ENCODE peak calls at places on chromosomes 12 and 14, in four cellular contexts. W, C, X and F are unnamed samples.

GRCh38 chr14:77203611-77204456 is 22.2 kb downstream of the TMEM63C start:
- DNase-seq in W (no peak), X (no peak), C (no peak), F (no peak)

GRCh38 chr14:35374273-35374681 is 30.3 kb downstream of the NFKBIA start:
- DNase-seq in X (no peak), W (no peak), C (peak), F (peak)

GRCh38 chr12:116066381-116067230 is 210.9 kb downstream of the MED13L start:
- DNase-seq in C (peak), W (peak), X (peak), F (no peak)

GRCh38 chr14:99601301-99601945 is 2.6 kb downstream of the CCDC85C start:
- DNase-seq in X (no peak), C (peak), W (no peak), F (no peak)

GRCh38 chr14:98593361-98593761 is 678.6 kb downstream of the BCL11B start:
- DNase-seq in C (no peak), X (no peak), W (no peak), F (no peak)

GRCh38 chr12:10069099-10069498 is 29.7 kb downstream of the CLEC1A start:
- DNase-seq in W (no peak), C (no peak), X (no peak), F (no peak)

GRCh38 chr14:102485693-102486512 is 23.7 kb downstream of the ANKRD9 start:
- DNase-seq in C (no peak), W (no peak), X (no peak), F (peak)

GRCh38 chr12:44921736-44922135 is 45.6 kb upstream of the NELL2 start:
- DNase-seq in X (no peak), C (no peak), W (no peak), F (no peak)

GRCh38 chr14:69101331-69101826 is 51.5 kb downstream of the DCAF5 start:
- DNase-seq in X (no peak), W (no peak), C (peak), F (no peak)

GRCh38 chr12:27807063-27807703 is 27.1 kb upstream of the MANSC4 start:
- DNase-seq in X (no peak), W (no peak), C (no peak), F (no peak)

GRCh38 chr12:129152291-129153075 is 299.2 kb downstream of the GLT1D1 start:
- DNase-seq in C (no peak), X (no peak), W (no peak), F (no peak)

GRCh38 chr14:50846171-50846880 is 15.4 kb upstream of the NIN start:
- DNase-seq in X (no peak), W (no peak), C (peak), F (no peak)

GRCh38 chr14:55588259-55588699 is 8.3 kb downstream of the KTN1 start:
- DNase-seq in X (no peak), W (no peak), C (peak), F (no peak)

GRCh38 chr14:95660550-95661515 is 25.4 kb upstream of the TCL1B start:
- DNase-seq in X (no peak), W (no peak), C (no peak), F (no peak)

GRCh38 chr14:24068711-24069410 is 2.5 kb upstream of the CPNE6 start:
- DNase-seq in C (no peak), W (no peak), X (no peak), F (no peak)

GRCh38 chr14:74459289-74459946 is 33.4 kb upstream of the SYNDIG1L start:
- DNase-seq in W (peak), C (peak), X (peak), F (no peak)

GRCh38 chr14:61174395-61175386 is 106.4 kb downstream of the TMEM30B start:
- DNase-seq in W (no peak), C (peak), X (no peak), F (no peak)

GRCh38 chr12:20018406-20018805 is 349.9 kb upstream of the PDE3A start:
- DNase-seq in W (no peak), C (no peak), X (no peak), F (no peak)

GRCh38 chr12:38892090-38892786 is 13.2 kb downstream of the CPNE8 start:
- DNase-seq in C (no peak), X (no peak), W (no peak), F (no peak)

GRCh38 chr14:30655658-30656057 is 33.5 kb downstream of the SCFD1 start:
- DNase-seq in C (no peak), W (no peak), X (no peak), F (no peak)

GRCh38 chr12:60184096-60184495 is 588.3 kb downstream of the SLC16A7 start:
- DNase-seq in C (peak), X (no peak), W (no peak), F (no peak)

GRCh38 chr12:56634837-56635538 is 4.9 kb upstream of the BAZ2A start:
- DNase-seq in W (peak), C (peak), X (peak), F (peak)

GRCh38 chr12:110079477-110080400 is 31.4 kb upstream of the C12orf76 start:
- DNase-seq in C (no peak), X (peak), W (no peak), F (peak)

GRCh38 chr14:101823081-101823480 is 61.6 kb downstream of the PPP2R5C start:
- DNase-seq in X (no peak), W (no peak), C (no peak), F (no peak)

GRCh38 chr12:56029666-56030293 is 8.9 kb downstream of the IKZF4 start:
- DNase-seq in C (peak), X (no peak), W (peak), F (no peak)

GRCh38 chr14:93970589-93970966 is 5.8 kb downstream of the ASB2 start:
- DNase-seq in W (no peak), X (no peak), C (peak), F (no peak)

GRCh38 chr12:97637770-97638169 is 175.2 kb downstream of the RMST start:
- DNase-seq in C (no peak), W (no peak), X (no peak), F (no peak)

GRCh38 chr14:105473677-105474477 is 744 bp upstream of the CRIP2 start:
- DNase-seq in W (peak), C (peak), X (peak), F (peak)

GRCh38 chr12:110109037-110109836 is 14.9 kb upstream of the IFT81 start:
- DNase-seq in W (peak), C (peak), X (peak), F (peak)

GRCh38 chr14:104559043-104559768 is 20.4 kb upstream of the C14orf180 start:
- DNase-seq in C (no peak), X (peak), W (no peak), F (peak)